ENCODE peak calls at places on chromosomes 12 and 14, in nine cellular contexts. U, Y, M, L, C, I, B, P and Q are unnamed samples.

GRCh38 chr12:94509317-94509716 is 49.6 kb upstream of the CEP83 start:
- DNase-seq in U (no peak), Y (no peak), M (no peak), L (no peak), C (no peak), I (no peak), B (no peak), P (no peak), Q (no peak)

GRCh38 chr12:38904932-38905479 is 385 bp downstream of the CPNE8 start:
- DNase-seq in U (peak; percentile 18), Y (peak; percentile 52), M (peak; percentile 93), L (peak; percentile 95), C (peak; percentile 64), I (peak; percentile 95), B (peak; percentile 65), P (peak; percentile 93), Q (peak; percentile 95)

GRCh38 chr12:16920451-16920850 is 314.5 kb upstream of the LMO3 start:
- DNase-seq in U (no peak), Y (no peak), M (no peak), L (no peak), C (no peak), I (no peak), B (no peak), P (no peak), Q (no peak)

GRCh38 chr12:48765753-48766162 is 23.1 kb downstream of the ADCY6 start:
- DNase-seq in U (no peak), Y (no peak), M (no peak), L (no peak), C (no peak), I (no peak), B (no peak), P (peak; percentile 73), Q (no peak)

GRCh38 chr14:59359451-59360124 is 105.6 kb downstream of the GPR135 start:
- DNase-seq in U (no peak), Y (no peak), M (no peak), L (no peak), C (no peak), I (no peak), B (no peak), P (no peak), Q (no peak)

GRCh38 chr12:43098078-43098477 is 453.9 kb downstream of the ADAMTS20 start:
- DNase-seq in U (no peak), Y (no peak), M (no peak), L (no peak), C (no peak), I (no peak), B (no peak), P (no peak), Q (no peak)

GRCh38 chr12:57479043-57479375 is 657 bp downstream of the ARHGAP9 start:
- DNase-seq in U (no peak), Y (no peak), M (no peak), L (no peak), C (no peak), I (no peak), B (no peak), P (peak; percentile 83), Q (no peak)

GRCh38 chr12:75868501-75868900 is 163.1 kb downstream of the PHLDA1 start:
- DNase-seq in U (no peak), Y (no peak), M (no peak), L (no peak), C (no peak), I (no peak), B (no peak), P (no peak), Q (no peak)

GRCh38 chr12:82019533-82019932 is 260.4 kb upstream of the PPFIA2 start:
- DNase-seq in U (no peak), Y (no peak), M (no peak), L (no peak), C (no peak), I (no peak), B (no peak), P (no peak), Q (no peak)

GRCh38 chr12:62799766-62800406 is 135.1 kb downstream of the PPM1H start:
- DNase-seq in U (no peak), Y (no peak), M (no peak), L (no peak), C (no peak), I (no peak), B (no peak), P (no peak), Q (peak; percentile 52)

GRCh38 chr14:33810308-33810707 is 140.6 kb downstream of the EGLN3 start:
- DNase-seq in U (no peak), Y (no peak), M (peak; percentile 36), L (no peak), C (no peak), I (no peak), B (no peak), P (no peak), Q (no peak)

GRCh38 chr14:51386983-51387730 is 147.1 kb downstream of the TMX1 start:
- DNase-seq in U (no peak), Y (no peak), M (no peak), L (no peak), C (no peak), I (no peak), B (no peak), P (no peak), Q (no peak)

GRCh38 chr14:25052385-25052784 is 2.4 kb upstream of the STXBP6 start:
- DNase-seq in U (no peak), Y (no peak), M (no peak), L (no peak), C (no peak), I (no peak), B (no peak), P (no peak), Q (no peak)

GRCh38 chr14:47660158-47660557 is 15.2 kb downstream of the MDGA2 start:
- DNase-seq in U (no peak), Y (no peak), M (no peak), L (no peak), C (no peak), I (no peak), B (no peak), P (no peak), Q (no peak)

GRCh38 chr14:103512701-103513611 is 9.7 kb downstream of the CKB start:
- DNase-seq in U (no peak), Y (no peak), M (peak; percentile 86), L (no peak), C (peak; percentile 70), I (peak; percentile 92), B (peak; percentile 66), P (peak; percentile 66), Q (no peak)

GRCh38 chr12:64088431-64089349 is 133.4 kb downstream of the KICS2 start:
- DNase-seq in U (peak; percentile 37), Y (peak; percentile 39), M (peak; percentile 79), L (no peak), C (peak; percentile 75), I (peak; percentile 82), B (no peak), P (no peak), Q (no peak)
- TF ChIP-seq POLR2AphosphoS5 in U (no peak), Y (no peak), M (peak; percentile 71), L (peak; percentile 66), C (peak; percentile 88), I (peak; percentile 43), B (peak; percentile 71), P (no peak), Q (peak; percentile 87)

GRCh38 chr12:53078425-53079225 is 565 bp downstream of the SPRYD3 start:
- DNase-seq in U (no peak), Y (no peak), M (peak; percentile 58), L (no peak), C (peak; percentile 49), I (peak; percentile 53), B (no peak), P (no peak), Q (peak; percentile 83)
- TF ChIP-seq CTCF in U (no peak), Y (no peak), M (no peak), L (no peak), C (no peak), I (no peak), B (no peak), P (no peak), Q (no peak)

GRCh38 chr12:92357584-92358261 is 212.1 kb upstream of the BTG1 start:
- DNase-seq in U (no peak), Y (no peak), M (no peak), L (no peak), C (no peak), I (no peak), B (no peak), P (no peak), Q (no peak)

GRCh38 chr12:92362109-92362508 is 216.5 kb upstream of the BTG1 start:
- DNase-seq in U (no peak), Y (no peak), M (no peak), L (no peak), C (no peak), I (no peak), B (no peak), P (no peak), Q (no peak)

GRCh38 chr12:92360543-92360942 is 214.9 kb upstream of the BTG1 start:
- DNase-seq in U (no peak), Y (no peak), M (no peak), L (no peak), C (no peak), I (no peak), B (no peak), P (no peak), Q (no peak)

DNA sequence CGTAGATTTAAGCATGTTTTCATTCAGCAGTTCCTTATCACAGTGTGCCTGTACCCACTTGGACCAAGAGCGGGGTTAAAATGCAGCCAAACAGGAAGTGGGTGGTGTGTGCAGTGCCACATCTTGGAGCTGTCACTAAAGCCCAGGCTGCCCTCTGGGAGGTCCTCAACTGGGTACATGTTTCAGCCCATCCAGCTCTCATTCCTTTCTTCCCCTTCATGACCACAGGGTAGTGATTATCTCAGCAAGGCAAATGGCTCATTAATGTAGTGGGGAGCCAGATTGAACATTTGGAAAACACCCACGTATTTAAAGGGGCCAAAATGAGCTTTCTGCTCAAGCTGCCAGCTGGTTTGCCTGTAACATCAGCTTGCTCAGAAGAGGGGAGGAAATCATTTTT is 210.8 kb upstream of the BTG1 start:
- DNase-seq in U (no peak), Y (no peak), M (no peak), L (no peak), C (no peak), I (no peak), B (no peak), P (no peak), Q (no peak)
- H3K4me1 ChIP-seq in U (no peaks in the 10 kb centered on the region), Y (no peaks in the 10 kb centered on the region), M (no peaks in the 10 kb centered on the region), L (no peaks in the 10 kb centered on the region), C (no peaks in the 10 kb centered on the region), I (no peaks in the 10 kb centered on the region), B (no peaks in the 10 kb centered on the region), P (peaks cover 8% of the 10 kb centered on the region), Q (peaks cover 5% of the 10 kb centered on the region)

GRCh38 chr12:73465106-73465505 is 1072.5 kb upstream of the ATXN7L3B start:
- DNase-seq in U (no peak), Y (no peak), M (no peak), L (no peak), C (no peak), I (no peak), B (no peak), P (no peak), Q (no peak)

GRCh38 chr12:73460212-73460611 is 1077.4 kb upstream of the ATXN7L3B start:
- DNase-seq in U (no peak), Y (no peak), M (no peak), L (no peak), C (no peak), I (no peak), B (no peak), P (no peak), Q (no peak)
- TF ChIP-seq POLR2AphosphoS5 in U (no peak), Y (no peak), M (no peak), L (no peak), C (no peak), I (no peak), B (no peak), P (no peak), Q (no peak)